ENCODE peak calls at places on chromosomes 12 and 14, in six cellular contexts. K is HEK293T, D is stomach, U is activated gamma-delta T cell treated with Interleukin-2 at 50 U/mL for 16 hours, I is head of caudate nucleus, Q is GM04503. V is an unnamed sample.

GRCh38 chr12:70823182-70823976 is 97.2 kb downstream of the PTPRR start:
- DNase-seq in K (no peak), D (no peak), U (no peak), I (no peak), Q (no peak), V (no peak)

GRCh38 chr12:12726543-12727093 is 9.4 kb downstream of the CDKN1B start:
- DNase-seq in K (no peak), D (no peak), U (no peak), I (no peak), Q (peak), V (no peak)

GRCh38 chr12:31590730-31591307 is at the start of gene DENND5B:
- DNase-seq in K (peak), D (peak), U (peak), I (peak), Q (no peak), V (no peak)

GRCh38 chr12:42873401-42873800 is 283.9 kb upstream of the PRICKLE1 start:
- DNase-seq in K (no peak), D (no peak), U (no peak), I (no peak), Q (no peak), V (no peak)

GRCh38 chr14:98408713-98409112 is 863.3 kb downstream of the BCL11B start:
- DNase-seq in K (no peak), D (no peak), U (no peak), I (no peak), Q (no peak), V (no peak)

GRCh38 chr12:32681272-32681671 is 2.2 kb downstream of the DNM1L start:
- DNase-seq in K (no peak), D (no peak), U (no peak), I (no peak), Q (no peak), V (no peak)

GRCh38 chr12:67586951-67587350 is 61.6 kb upstream of the DYRK2 start:
- DNase-seq in K (no peak), D (no peak), U (no peak), I (no peak), Q (no peak), V (no peak)

GRCh38 chr12:1606021-1606622 is 11.7 kb upstream of the FBXL14 start:
- DNase-seq in K (peak), D (peak), U (peak), I (peak), Q (peak), V (no peak)

GRCh38 chr14:40273417-40273816 is 841.2 kb upstream of the FBXO33 start:
- DNase-seq in K (no peak), D (no peak), U (no peak), I (no peak), Q (no peak), V (no peak)

GRCh38 chr12:57898308-57898970 is 42.9 kb upstream of the ATP23 start:
- DNase-seq in K (no peak), D (no peak), U (no peak), I (no peak), Q (no peak), V (no peak)

GRCh38 chr12:2532647-2533435 is 261.9 kb upstream of the FKBP4 start:
- DNase-seq in K (no peak), D (no peak), U (no peak), I (no peak), Q (no peak), V (no peak)

GRCh38 chr12:19573866-19574265 is 134.6 kb downstream of the AEBP2 start:
- DNase-seq in K (no peak), D (no peak), U (no peak), I (no peak), Q (no peak), V (no peak)

GRCh38 chr14:90936757-90937440 is 120.7 kb upstream of the TTC7B start:
- DNase-seq in K (no peak), D (no peak), U (no peak), I (no peak), Q (no peak), V (no peak)

GRCh38 chr14:64717870-64718269 is 13.6 kb downstream of the PLEKHG3 start:
- DNase-seq in K (no peak), D (no peak), U (no peak), I (no peak), Q (no peak), V (no peak)

GRCh38 chr12:59937148-59937547 is 341.3 kb downstream of the SLC16A7 start:
- DNase-seq in K (no peak), D (no peak), U (no peak), I (no peak), Q (no peak), V (no peak)

GRCh38 chr12:47124451-47124850 is 44.7 kb upstream of the AMIGO2 start:
- DNase-seq in K (no peak), D (no peak), U (no peak), I (no peak), Q (no peak), V (no peak)

GRCh38 chr12:123856681-123857080 is 94.6 kb downstream of the DNAH10 start:
- DNase-seq in K (no peak), D (no peak), U (no peak), I (no peak), Q (no peak), V (no peak)